ENCODE peak calls at places on chromosome 16, in ten cellular contexts. One of them, this sample, is unnamed.

GRCh38 chr16:48914070-48914469 is 304.1 kb upstream of the N4BP1 start:
- DNase-seq in right lobe of liver: no peak
- DNase-seq in left lung: no peak
- DNase-seq in upper lobe of right lung: no peak
- DNase-seq in H1: no peak
- DNase-seq in thoracic aorta: no peak
- DNase-seq in CD8-positive, alpha-beta T cell: no peak
- DNase-seq in right cardiac atrium: no peak
- DNase-seq in HCT116: no peak
- DNase-seq in transverse colon: no peak
- DNase-seq in this sample: no peak

GRCh38 chr16:79839851-79840321 is 239.3 kb upstream of the MAF start:
- DNase-seq in right lobe of liver: no peak
- DNase-seq in left lung: peak; percentile 59
- DNase-seq in upper lobe of right lung: peak; percentile 61
- DNase-seq in H1: no peak
- DNase-seq in thoracic aorta: no peak
- DNase-seq in CD8-positive, alpha-beta T cell: no peak
- DNase-seq in right cardiac atrium: peak; percentile 62
- DNase-seq in HCT116: no peak
- DNase-seq in transverse colon: no peak
- DNase-seq in this sample: no peak

GRCh38 chr16:29668267-29668666 is 5.2 kb downstream of the SPN start:
- DNase-seq in right lobe of liver: no peak
- DNase-seq in left lung: no peak
- DNase-seq in upper lobe of right lung: no peak
- DNase-seq in H1: no peak
- DNase-seq in thoracic aorta: no peak
- DNase-seq in CD8-positive, alpha-beta T cell: no peak
- DNase-seq in right cardiac atrium: no peak
- DNase-seq in HCT116: no peak
- DNase-seq in transverse colon: no peak
- DNase-seq in this sample: no peak

GRCh38 chr16:89863741-89864391 is 9.5 kb upstream of the TCF25 start:
- DNase-seq in right lobe of liver: no peak
- DNase-seq in left lung: no peak
- DNase-seq in upper lobe of right lung: peak; percentile 76
- DNase-seq in H1: no peak
- DNase-seq in thoracic aorta: no peak
- DNase-seq in CD8-positive, alpha-beta T cell: peak; percentile 32
- DNase-seq in right cardiac atrium: no peak
- DNase-seq in HCT116: no peak
- DNase-seq in transverse colon: peak; percentile 46
- DNase-seq in this sample: no peak

GRCh38 chr16:46836521-46837292 is 5.7 kb upstream of the C16orf87 start:
- DNase-seq in right lobe of liver: no peak
- DNase-seq in left lung: no peak
- DNase-seq in upper lobe of right lung: no peak
- DNase-seq in H1: no peak
- DNase-seq in thoracic aorta: no peak
- DNase-seq in CD8-positive, alpha-beta T cell: no peak
- DNase-seq in right cardiac atrium: no peak
- DNase-seq in HCT116: no peak
- DNase-seq in transverse colon: no peak
- DNase-seq in this sample: no peak

GRCh38 chr16:83005653-83006160 is 378.9 kb downstream of the CDH13 start:
- DNase-seq in right lobe of liver: no peak
- DNase-seq in left lung: no peak
- DNase-seq in upper lobe of right lung: no peak
- DNase-seq in H1: no peak
- DNase-seq in thoracic aorta: no peak
- DNase-seq in CD8-positive, alpha-beta T cell: no peak
- DNase-seq in right cardiac atrium: no peak
- DNase-seq in HCT116: no peak
- DNase-seq in transverse colon: no peak
- DNase-seq in this sample: no peak

GRCh38 chr16:66490774-66491715 is 58.9 kb downstream of the TK2 start:
- DNase-seq in right lobe of liver: peak; percentile 42
- DNase-seq in left lung: no peak
- DNase-seq in upper lobe of right lung: no peak
- DNase-seq in H1: no peak
- DNase-seq in thoracic aorta: no peak
- DNase-seq in CD8-positive, alpha-beta T cell: no peak
- DNase-seq in right cardiac atrium: no peak
- DNase-seq in HCT116: no peak
- DNase-seq in transverse colon: no peak
- DNase-seq in this sample: no peak

GRCh38 chr16:20833081-20833480 is 26.8 kb downstream of the REXO5 start:
- DNase-seq in right lobe of liver: no peak
- DNase-seq in left lung: no peak
- DNase-seq in upper lobe of right lung: no peak
- DNase-seq in H1: no peak
- DNase-seq in thoracic aorta: no peak
- DNase-seq in CD8-positive, alpha-beta T cell: no peak
- DNase-seq in right cardiac atrium: no peak
- DNase-seq in HCT116: no peak
- DNase-seq in transverse colon: no peak
- DNase-seq in this sample: no peak

GRCh38 chr16:67723151-67723915 is 4.2 kb upstream of the GFOD2 start:
- DNase-seq in right lobe of liver: no peak
- DNase-seq in left lung: no peak
- DNase-seq in upper lobe of right lung: peak; percentile 46
- DNase-seq in H1: no peak
- DNase-seq in thoracic aorta: no peak
- DNase-seq in CD8-positive, alpha-beta T cell: no peak
- DNase-seq in right cardiac atrium: no peak
- DNase-seq in HCT116: no peak
- DNase-seq in transverse colon: no peak
- DNase-seq in this sample: no peak

GRCh38 chr16:75458029-75458428 is 6.5 kb downstream of the TMEM170A start:
- DNase-seq in right lobe of liver: no peak
- DNase-seq in left lung: no peak
- DNase-seq in upper lobe of right lung: no peak
- DNase-seq in H1: no peak
- DNase-seq in thoracic aorta: no peak
- DNase-seq in CD8-positive, alpha-beta T cell: no peak
- DNase-seq in right cardiac atrium: no peak
- DNase-seq in HCT116: no peak
- DNase-seq in transverse colon: no peak
- DNase-seq in this sample: no peak

GRCh38 chr16:23960081-23960499 is 124.3 kb downstream of the PRKCB start:
- DNase-seq in right lobe of liver: no peak
- DNase-seq in left lung: no peak
- DNase-seq in upper lobe of right lung: no peak
- DNase-seq in H1: no peak
- DNase-seq in thoracic aorta: no peak
- DNase-seq in CD8-positive, alpha-beta T cell: no peak
- DNase-seq in right cardiac atrium: no peak
- DNase-seq in HCT116: no peak
- DNase-seq in transverse colon: no peak
- DNase-seq in this sample: no peak

GRCh38 chr16:23362460-23363317 is 60.6 kb downstream of the SCNN1B start:
- DNase-seq in right lobe of liver: no peak
- DNase-seq in left lung: peak; percentile 89
- DNase-seq in upper lobe of right lung: peak; percentile 91
- DNase-seq in H1: no peak
- DNase-seq in thoracic aorta: no peak
- DNase-seq in CD8-positive, alpha-beta T cell: no peak
- DNase-seq in right cardiac atrium: no peak
- DNase-seq in HCT116: no peak
- DNase-seq in transverse colon: peak; percentile 94
- DNase-seq in this sample: peak; percentile 92

GRCh38 chr16:78005881-78006280 is 16.5 kb upstream of the CLEC3A start:
- DNase-seq in right lobe of liver: no peak
- DNase-seq in left lung: no peak
- DNase-seq in upper lobe of right lung: no peak
- DNase-seq in H1: peak; percentile 65
- DNase-seq in thoracic aorta: no peak
- DNase-seq in CD8-positive, alpha-beta T cell: no peak
- DNase-seq in right cardiac atrium: no peak
- DNase-seq in HCT116: peak; percentile 16
- DNase-seq in transverse colon: no peak
- DNase-seq in this sample: no peak

GRCh38 chr16:70254095-70254964 is 2.6 kb upstream of the EXOSC6 start:
- DNase-seq in right lobe of liver: peak; percentile 38
- DNase-seq in left lung: no peak
- DNase-seq in upper lobe of right lung: no peak
- DNase-seq in H1: no peak
- DNase-seq in thoracic aorta: no peak
- DNase-seq in CD8-positive, alpha-beta T cell: no peak
- DNase-seq in right cardiac atrium: no peak
- DNase-seq in HCT116: no peak
- DNase-seq in transverse colon: no peak
- DNase-seq in this sample: no peak

GRCh38 chr16:28623172-28623711 is 13.4 kb upstream of the SULT1A1 start:
- DNase-seq in right lobe of liver: peak; percentile 76
- DNase-seq in left lung: peak; percentile 91
- DNase-seq in upper lobe of right lung: peak; percentile 88
- DNase-seq in H1: no peak
- DNase-seq in thoracic aorta: no peak
- DNase-seq in CD8-positive, alpha-beta T cell: peak; percentile 70
- DNase-seq in right cardiac atrium: peak; percentile 55
- DNase-seq in HCT116: peak; percentile 43
- DNase-seq in transverse colon: peak; percentile 85
- DNase-seq in this sample: peak; percentile 80

GRCh38 chr16:441447-441846 is 16.0 kb downstream of the RAB11FIP3 start:
- DNase-seq in right lobe of liver: no peak
- DNase-seq in left lung: peak; percentile 27
- DNase-seq in upper lobe of right lung: no peak
- DNase-seq in H1: no peak
- DNase-seq in thoracic aorta: no peak
- DNase-seq in CD8-positive, alpha-beta T cell: no peak
- DNase-seq in right cardiac atrium: no peak
- DNase-seq in HCT116: no peak
- DNase-seq in transverse colon: no peak
- DNase-seq in this sample: no peak

GRCh38 chr16:11203111-11203623 is 52.8 kb downstream of the SOCS1 start:
- DNase-seq in right lobe of liver: no peak
- DNase-seq in left lung: no peak
- DNase-seq in upper lobe of right lung: no peak
- DNase-seq in H1: no peak
- DNase-seq in thoracic aorta: no peak
- DNase-seq in CD8-positive, alpha-beta T cell: no peak
- DNase-seq in right cardiac atrium: no peak
- DNase-seq in HCT116: no peak
- DNase-seq in transverse colon: no peak
- DNase-seq in this sample: no peak
- H3K4me1 ChIP-seq in right lobe of liver: no peaks in the 10 kb centered on the region
- H3K4me1 ChIP-seq in left lung: peaks cover 66% of the 10 kb centered on the region
- H3K4me1 ChIP-seq in upper lobe of right lung: peaks cover 14% of the 10 kb centered on the region
- H3K4me1 ChIP-seq in H1: peaks cover 30% of the 10 kb centered on the region
- H3K4me1 ChIP-seq in thoracic aorta: no peaks in the 10 kb centered on the region
- H3K4me1 ChIP-seq in CD8-positive, alpha-beta T cell: no peaks in the 10 kb centered on the region
- H3K4me1 ChIP-seq in right cardiac atrium: peaks cover 5% of the 10 kb centered on the region
- H3K4me1 ChIP-seq in HCT116: peaks cover 59% of the 10 kb centered on the region
- H3K4me1 ChIP-seq in transverse colon: peaks cover 14% of the 10 kb centered on the region
- H3K4me1 ChIP-seq in this sample: peaks cover 13% of the 10 kb centered on the region

DNA sequence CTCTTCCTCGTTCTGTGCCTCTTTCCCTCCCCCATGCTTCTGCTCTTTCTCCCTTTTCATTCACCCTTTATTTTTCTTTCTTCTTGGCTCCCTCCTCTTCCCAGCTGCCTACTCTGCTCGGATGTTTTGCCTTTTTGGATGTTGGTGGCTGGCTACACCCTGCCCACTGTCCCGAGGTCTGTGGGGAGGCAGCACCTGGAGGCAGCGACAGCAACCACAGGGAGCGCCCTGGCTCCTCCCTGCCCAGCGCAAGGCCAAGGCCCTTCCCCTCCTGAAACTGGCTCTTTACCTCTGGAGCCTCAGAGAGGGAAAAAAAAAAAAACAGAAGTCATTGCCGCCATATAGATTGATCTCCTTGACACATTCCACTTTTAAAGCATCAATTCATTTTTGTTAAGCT is 20.1 kb downstream of the CLUAP1 start:
- DNase-seq in right lobe of liver: no peak
- DNase-seq in left lung: no peak
- DNase-seq in upper lobe of right lung: no peak
- DNase-seq in H1: no peak
- DNase-seq in thoracic aorta: no peak
- DNase-seq in CD8-positive, alpha-beta T cell: no peak
- DNase-seq in right cardiac atrium: no peak
- DNase-seq in HCT116: no peak
- DNase-seq in transverse colon: no peak
- DNase-seq in this sample: no peak
- H3K4me1 ChIP-seq in right lobe of liver: no peaks in the 10 kb centered on the region
- H3K4me1 ChIP-seq in left lung: no peaks in the 10 kb centered on the region
- H3K4me1 ChIP-seq in upper lobe of right lung: no peaks in the 10 kb centered on the region
- H3K4me1 ChIP-seq in H1: no peaks in the 10 kb centered on the region
- H3K4me1 ChIP-seq in thoracic aorta: no peaks in the 10 kb centered on the region
- H3K4me1 ChIP-seq in CD8-positive, alpha-beta T cell: no peaks in the 10 kb centered on the region
- H3K4me1 ChIP-seq in right cardiac atrium: no peaks in the 10 kb centered on the region
- H3K4me1 ChIP-seq in HCT116: no peaks in the 10 kb centered on the region
- H3K4me1 ChIP-seq in transverse colon: no peaks in the 10 kb centered on the region
- H3K4me1 ChIP-seq in this sample: no peaks in the 10 kb centered on the region

GRCh38 chr16:88764913-88765349 is 20.1 kb downstream of the PIEZO1 start:
- DNase-seq in right lobe of liver: no peak
- DNase-seq in left lung: peak; percentile 91
- DNase-seq in upper lobe of right lung: peak; percentile 90
- DNase-seq in H1: no peak
- DNase-seq in thoracic aorta: no peak
- DNase-seq in CD8-positive, alpha-beta T cell: no peak
- DNase-seq in right cardiac atrium: no peak
- DNase-seq in HCT116: no peak
- DNase-seq in transverse colon: no peak
- DNase-seq in this sample: no peak
- H3K4me1 ChIP-seq in right lobe of liver: no peaks in the 10 kb centered on the region
- H3K4me1 ChIP-seq in left lung: peaks cover 96% of the 10 kb centered on the region
- H3K4me1 ChIP-seq in upper lobe of right lung: peaks cover 84% of the 10 kb centered on the region
- H3K4me1 ChIP-seq in H1: peaks cover 44% of the 10 kb centered on the region
- H3K4me1 ChIP-seq in thoracic aorta: peaks cover 7% of the 10 kb centered on the region
- H3K4me1 ChIP-seq in CD8-positive, alpha-beta T cell: peaks cover 24% of the 10 kb centered on the region
- H3K4me1 ChIP-seq in right cardiac atrium: peaks cover 16% of the 10 kb centered on the region
- H3K4me1 ChIP-seq in HCT116: peaks cover 86% of the 10 kb centered on the region
- H3K4me1 ChIP-seq in transverse colon: peaks cover 77% of the 10 kb centered on the region
- H3K4me1 ChIP-seq in this sample: peaks cover 54% of the 10 kb centered on the region

DNA sequence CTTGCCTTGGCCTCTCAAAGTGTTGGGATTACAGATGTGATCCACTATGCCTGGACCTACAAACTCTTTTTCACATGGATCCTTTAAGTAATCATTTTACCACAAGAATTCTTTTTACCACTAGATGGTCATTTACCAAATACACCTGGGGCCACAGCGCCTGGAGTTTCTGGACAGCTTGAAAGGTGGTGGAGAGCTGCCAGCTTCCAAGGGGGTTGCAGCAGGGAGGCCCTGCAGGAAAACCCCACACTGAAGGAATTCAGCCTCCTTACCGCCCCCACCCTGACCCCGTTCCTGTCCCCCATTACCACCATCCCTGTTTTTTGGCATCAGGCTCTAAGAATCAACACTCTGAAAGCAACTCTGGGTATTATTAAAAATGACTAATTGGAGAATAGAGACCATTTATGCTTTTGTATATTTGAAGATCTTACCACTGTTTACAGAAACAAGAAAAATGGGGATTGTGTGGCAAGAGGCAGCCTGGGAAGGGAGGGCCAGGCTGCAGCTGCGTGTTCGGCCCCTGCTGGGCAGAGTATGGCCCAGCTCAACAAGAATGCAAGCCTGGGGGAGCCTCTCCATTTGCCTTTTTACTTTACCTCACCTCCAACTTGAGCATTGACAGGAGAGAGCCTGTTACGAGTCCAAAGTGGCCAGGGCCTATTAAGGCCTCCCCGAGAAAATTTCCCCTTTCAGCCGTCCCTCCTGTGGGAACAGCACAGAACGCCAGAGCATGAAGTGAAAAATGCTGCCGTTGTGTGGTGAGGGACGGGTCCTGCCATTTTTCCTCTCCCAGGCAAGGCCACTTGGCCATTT is 209.9 kb downstream of the ZFHX3 start:
- DNase-seq in right lobe of liver: no peak
- DNase-seq in left lung: no peak
- DNase-seq in upper lobe of right lung: no peak
- DNase-seq in H1: no peak
- DNase-seq in thoracic aorta: no peak
- DNase-seq in CD8-positive, alpha-beta T cell: no peak
- DNase-seq in right cardiac atrium: no peak
- DNase-seq in HCT116: no peak
- DNase-seq in transverse colon: no peak
- DNase-seq in this sample: no peak
- H3K4me1 ChIP-seq in right lobe of liver: no peaks in the 10 kb centered on the region
- H3K4me1 ChIP-seq in left lung: no peaks in the 10 kb centered on the region
- H3K4me1 ChIP-seq in upper lobe of right lung: peaks cover 17% of the 10 kb centered on the region
- H3K4me1 ChIP-seq in H1: peaks cover 3% of the 10 kb centered on the region
- H3K4me1 ChIP-seq in thoracic aorta: peaks cover 18% of the 10 kb centered on the region
- H3K4me1 ChIP-seq in CD8-positive, alpha-beta T cell: no peaks in the 10 kb centered on the region
- H3K4me1 ChIP-seq in right cardiac atrium: peaks cover 3% of the 10 kb centered on the region
- H3K4me1 ChIP-seq in HCT116: peaks cover 4% of the 10 kb centered on the region
- H3K4me1 ChIP-seq in transverse colon: peaks cover 7% of the 10 kb centered on the region
- H3K4me1 ChIP-seq in this sample: no peaks in the 10 kb centered on the region